ENCODE peak calls at places on chromosome 14, in six cellular contexts. A, N, H, U, T and Z are unnamed samples. For H3K4me1, the result is how much of the 10 kb centered on the place peaks cover.

GRCh38 chr14:33811731-33812130 is 139.1 kb downstream of the EGLN3 start:
- DNase-seq in A (no peak), N (no peak), H (no peak), U (no peak), T (no peak), Z (no peak)

GRCh38 chr14:58844544-58844943 is 206.8 kb downstream of the DACT1 start:
- DNase-seq in A (no peak), N (no peak), H (no peak), U (no peak), T (no peak), Z (no peak)

GRCh38 chr14:91903070-91903469 is 35.7 kb upstream of the TC2N start:
- DNase-seq in A (no peak), N (no peak), H (no peak), U (no peak), T (no peak), Z (no peak)

GRCh38 chr14:65770681-65771080 is 358.2 kb downstream of the FUT8 start:
- DNase-seq in A (no peak), N (no peak), H (no peak), U (no peak), T (no peak), Z (no peak)

GRCh38 chr14:54839681-54840080 is 62.9 kb downstream of the GCH1 start:
- DNase-seq in A (no peak), N (peak), H (peak), U (peak), T (no peak), Z (no peak)

GRCh38 chr14:82313889-82314288 is 780.2 kb upstream of the SEL1L start:
- DNase-seq in A (no peak), N (no peak), H (no peak), U (no peak), T (no peak), Z (no peak)

GRCh38 chr14:36268957-36269734 is 51.3 kb downstream of the MBIP start:
- DNase-seq in A (no peak), N (no peak), H (no peak), U (no peak), T (no peak), Z (no peak)

GRCh38 chr14:61923348-61923747 is 161.1 kb downstream of the SNAPC1 start:
- DNase-seq in A (no peak), N (no peak), H (peak), U (no peak), T (no peak), Z (no peak)

GRCh38 chr14:57869530-57870088 is 3.7 kb upstream of the SLC35F4 start:
- DNase-seq in A (no peak), N (no peak), H (no peak), U (no peak), T (no peak), Z (no peak)

GRCh38 chr14:58731465-58732330 is 93.9 kb downstream of the DACT1 start:
- DNase-seq in A (no peak), N (no peak), H (peak), U (peak), T (no peak), Z (no peak)

GRCh38 chr14:97153527-97153926 is 356.3 kb downstream of the VRK1 start:
- DNase-seq in A (no peak), N (no peak), H (no peak), U (no peak), T (no peak), Z (no peak)

GRCh38 chr14:53879022-53879686 is 77.5 kb downstream of the BMP4 start:
- DNase-seq in A (no peak), N (no peak), H (no peak), U (no peak), T (no peak), Z (peak)

GRCh38 chr14:61553730-61554641 is 141.3 kb upstream of the HIF1A start:
- DNase-seq in A (peak), N (no peak), H (peak), U (peak), T (peak), Z (no peak)

GRCh38 chr14:43687866-43688265 is 819.2 kb downstream of the FSCB start:
- DNase-seq in A (no peak), N (no peak), H (peak), U (peak), T (no peak), Z (no peak)

GRCh38 chr14:71403673-71404072 is 496.4 kb downstream of the PCNX1 start:
- DNase-seq in A (no peak), N (no peak), H (no peak), U (peak), T (no peak), Z (no peak)

GRCh38 chr14:30194769-30195168 is 267.1 kb upstream of the PRKD1 start:
- DNase-seq in A (peak), N (no peak), H (peak), U (peak), T (no peak), Z (no peak)
- H3K4me1 ChIP-seq in A (under half), N (under half), H (under half), U (under half), T (under half), Z (under half)

DNA sequence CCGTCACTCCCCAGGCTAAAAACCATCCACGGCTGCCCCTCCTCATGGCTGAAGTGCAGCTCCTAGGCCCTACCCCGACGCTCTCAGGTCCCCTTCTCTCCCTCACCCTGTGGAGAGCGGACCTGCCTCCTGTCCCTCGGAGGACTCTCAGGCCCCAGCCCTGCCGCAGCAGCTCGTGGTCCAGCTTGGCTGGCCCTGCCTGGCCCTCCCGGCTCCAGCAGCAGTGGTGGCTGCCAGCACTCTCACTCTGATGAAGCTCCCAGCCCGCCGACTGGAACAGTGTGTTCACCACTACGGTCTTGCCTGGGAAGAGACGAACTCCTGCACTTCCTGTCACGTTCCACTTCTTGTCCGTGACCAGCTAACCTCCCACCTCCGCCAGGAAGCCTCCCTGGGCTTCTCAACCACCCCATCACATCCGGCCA is 11.1 kb downstream of the BAG5 start:
- DNase-seq in A (peak), N (peak), H (no peak), U (no peak), T (no peak), Z (no peak)
- H3K4me3 ChIP-seq in A (no peak), N (no peak), H (no peak), U (no peak), T (no peak), Z (no peak)

GRCh38 chr14:68785817-68786490 is 6.9 kb downstream of the ZFP36L1 start:
- DNase-seq in A (peak), N (no peak), H (peak), U (peak), T (peak), Z (no peak)

GRCh38 chr14:68783408-68784297 is 9.2 kb downstream of the ZFP36L1 start:
- DNase-seq in A (peak), N (no peak), H (no peak), U (no peak), T (no peak), Z (no peak)

GRCh38 chr14:68784995-68785816 is 7.7 kb downstream of the ZFP36L1 start:
- DNase-seq in A (peak), N (no peak), H (peak), U (peak), T (peak), Z (no peak)

GRCh38 chr14:68782091-68782981 is 10.5 kb downstream of the ZFP36L1 start:
- DNase-seq in A (peak), N (no peak), H (no peak), U (no peak), T (no peak), Z (no peak)

DNA sequence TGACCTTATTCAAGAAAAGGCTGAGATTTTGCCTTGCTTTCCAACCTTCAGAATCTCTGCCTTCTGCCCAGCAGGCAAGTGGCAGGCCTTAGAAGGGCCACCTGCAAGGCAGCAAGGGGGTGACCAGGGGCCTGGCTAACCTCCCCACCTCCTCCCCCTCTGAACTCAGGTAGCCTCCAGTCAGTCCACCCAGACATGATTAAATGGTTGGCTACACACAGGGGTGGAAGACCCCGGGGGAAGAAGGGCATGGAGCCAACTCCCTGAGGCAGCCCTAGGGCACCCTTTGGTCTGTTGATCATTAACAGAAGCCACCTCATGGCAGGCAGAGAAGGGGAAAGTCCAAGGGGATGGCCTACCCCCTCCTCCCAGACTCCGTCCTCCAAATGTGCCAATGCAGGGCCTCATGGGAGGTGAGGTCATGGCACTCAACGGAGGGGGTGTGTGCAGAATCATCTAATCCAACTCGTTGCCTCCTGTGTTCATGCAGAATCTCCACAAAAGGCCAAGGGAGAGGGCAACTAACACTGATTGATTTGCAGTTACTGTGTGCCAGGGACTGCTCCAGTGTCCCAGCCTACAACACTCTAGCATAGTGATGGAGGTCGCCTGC is 8.5 kb downstream of the ZFP36L1 start:
- DNase-seq in A (peak), N (no peak), H (no peak), U (no peak), T (no peak), Z (no peak)
- H3K4me1 ChIP-seq in A (half or more), N (under half), H (half or more), U (half or more), T (under half), Z (half or more)

GRCh38 chr14:77059276-77059934 is 30.9 kb upstream of the IRF2BPL start:
- DNase-seq in A (peak), N (peak), H (peak), U (peak), T (peak), Z (no peak)

GRCh38 chr14:77062261-77062660 is 33.8 kb upstream of the IRF2BPL start:
- DNase-seq in A (no peak), N (no peak), H (no peak), U (no peak), T (no peak), Z (no peak)

GRCh38 chr14:77058785-77059184 is 30.3 kb upstream of the IRF2BPL start:
- DNase-seq in A (no peak), N (no peak), H (no peak), U (no peak), T (no peak), Z (no peak)

GRCh38 chr14:77063581-77064289 is 34.3 kb upstream of the CIPC start:
- DNase-seq in A (peak), N (peak), H (no peak), U (no peak), T (no peak), Z (no peak)

DNA sequence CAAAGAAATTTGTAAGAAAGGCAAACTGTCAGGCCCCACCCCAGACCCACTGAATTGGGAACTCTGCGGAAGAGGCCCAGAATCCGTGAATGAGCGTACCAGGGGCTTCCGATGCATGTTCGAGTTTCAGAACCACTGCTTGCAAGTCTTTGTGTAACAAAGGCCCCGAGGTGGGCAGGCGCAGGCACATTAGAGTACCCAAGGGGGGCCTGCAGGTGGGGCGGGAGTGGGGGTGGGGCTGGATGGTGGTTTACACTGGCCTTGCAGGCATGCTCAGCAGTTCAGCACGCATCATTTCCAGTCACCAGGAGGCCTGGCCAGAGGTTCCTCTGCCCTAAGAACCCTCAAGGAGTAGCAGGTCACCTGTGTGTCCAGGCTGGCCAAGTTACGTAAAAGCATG is 33.1 kb upstream of the IRF2BPL start:
- DNase-seq in A (peak), N (no peak), H (no peak), U (no peak), T (no peak), Z (no peak)
- H3K4me3 ChIP-seq in A (no peak), N (no peak), H (no peak), U (no peak), T (no peak), Z (no peak)

GRCh38 chr14:68099348-68100045 is 279.9 kb downstream of the RAD51B start:
- DNase-seq in A (no peak), N (no peak), H (peak), U (no peak), T (no peak), Z (no peak)
- H3K4me1 ChIP-seq in A (under half), N (under half), H (under half), U (under half), T (under half), Z (under half)

DNA sequence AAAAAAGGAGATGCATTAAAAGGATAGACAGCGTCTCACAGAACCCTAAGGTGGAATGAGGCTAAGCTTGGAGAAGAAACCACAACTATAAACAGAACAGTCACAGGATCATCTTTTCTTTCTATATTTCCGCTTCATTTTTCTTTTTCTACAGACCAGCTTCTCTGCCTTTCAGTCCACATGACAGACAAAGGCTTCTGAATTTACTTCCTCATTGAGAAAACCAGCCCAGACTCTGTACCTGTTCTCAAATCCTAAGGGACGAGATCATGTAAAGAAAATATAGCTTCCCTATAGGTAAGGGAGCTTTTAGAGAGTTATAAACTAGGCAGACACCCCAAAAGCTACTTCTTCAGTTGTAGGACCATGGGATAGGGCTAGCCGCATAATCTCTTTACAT is 17.4 kb downstream of the SGPP1 start:
- DNase-seq in A (no peak), N (no peak), H (no peak), U (no peak), T (no peak), Z (no peak)
- H3K4me3 ChIP-seq in A (no peak), N (no peak), H (no peak), U (no peak), T (no peak), Z (no peak)